ENCODE peak calls at places on chromosome 3, in eight cellular contexts. B is stomach, L is cardiac muscle cell, E is HepG2, M is coronary artery, Z is HCT116, V is AG04450, U is H1. F is an unnamed sample.

GRCh38 chr3:186519021-186519658 is 25.0 kb downstream of the CRYGS start:
- DNase-seq in L (no peak), Z (no peak), B (no peak), V (no peak), E (no peak), M (no peak), U (no peak), F (no peak)

GRCh38 chr3:30578479-30578878 is 27.9 kb upstream of the TGFBR2 start:
- DNase-seq in Z (no peak), V (peak), U (no peak), L (peak), E (peak), B (no peak), M (no peak), F (peak)

GRCh38 chr3:53109190-53109589 is 21.0 kb downstream of the RFT1 start:
- DNase-seq in L (peak), V (peak), E (no peak), U (no peak), B (no peak), M (no peak), Z (no peak), F (no peak)

GRCh38 chr3:134387293-134387692 is 13.0 kb upstream of the AMOTL2 start:
- DNase-seq in E (no peak), L (no peak), B (no peak), Z (no peak), M (no peak), U (no peak), V (no peak), F (no peak)

GRCh38 chr3:41418961-41419691 is 219.8 kb downstream of the CTNNB1 start:
- DNase-seq in B (no peak), V (peak), E (peak), U (no peak), M (no peak), L (peak), Z (peak), F (no peak)

GRCh38 chr3:171907761-171908160 is 64.6 kb downstream of the TMEM212 start:
- DNase-seq in U (no peak), V (no peak), Z (no peak), M (no peak), L (no peak), E (peak), B (no peak), F (no peak)

GRCh38 chr3:167750273-167750971 is 14.9 kb downstream of the SERPINI1 start:
- DNase-seq in L (no peak), M (no peak), U (no peak), Z (no peak), B (no peak), V (no peak), E (no peak), F (peak)

GRCh38 chr3:9037113-9037715 is 73.9 kb upstream of the RAD18 start:
- DNase-seq in V (no peak), E (no peak), B (no peak), U (no peak), Z (no peak), L (no peak), M (no peak), F (no peak)

GRCh38 chr3:133578548-133579191 is 5.2 kb downstream of the CDV3 start:
- DNase-seq in Z (peak), L (peak), M (no peak), E (peak), B (no peak), V (no peak), U (no peak), F (peak)

GRCh38 chr3:45955017-45955647 is 11.9 kb downstream of the CXCR6 start:
- DNase-seq in V (no peak), L (no peak), B (no peak), E (no peak), M (no peak), U (no peak), Z (no peak), F (no peak)

GRCh38 chr3:99845335-99845734 is 27.7 kb downstream of the CMSS1 start:
- DNase-seq in B (no peak), M (no peak), U (no peak), V (no peak), L (no peak), E (no peak), Z (no peak), F (no peak)

GRCh38 chr3:140844072-140844471 is 97.6 kb upstream of the SLC25A36 start:
- DNase-seq in Z (no peak), L (no peak), M (no peak), E (no peak), V (no peak), U (no peak), B (no peak), F (no peak)

GRCh38 chr3:129429080-129429451 is 630 bp upstream of the EFCAB12 start:
- DNase-seq in B (no peak), U (no peak), V (no peak), Z (no peak), M (no peak), L (no peak), E (no peak), F (no peak)

GRCh38 chr3:190435618-190436017 is 14.1 kb downstream of the TMEM207 start:
- DNase-seq in E (no peak), B (no peak), U (no peak), Z (no peak), V (no peak), M (no peak), L (no peak), F (no peak)

GRCh38 chr3:94183551-94183950 is 120.7 kb downstream of the NSUN3 start:
- DNase-seq in B (no peak), U (no peak), Z (no peak), E (no peak), V (no peak), L (no peak), M (no peak), F (no peak)

GRCh38 chr3:9879830-9880549 is at the start of gene CIDEC:
- DNase-seq in V (no peak), M (no peak), Z (no peak), L (no peak), U (no peak), E (no peak), B (no peak), F (no peak)

GRCh38 chr3:41462103-41462691 is 262.9 kb downstream of the CTNNB1 start:
- DNase-seq in B (no peak), E (no peak), M (no peak), L (peak), U (no peak), V (no peak), Z (no peak), F (peak)

GRCh38 chr3:9402410-9403228 is 5.2 kb downstream of the SETD5 start:
- DNase-seq in L (peak), E (peak), M (no peak), U (peak), Z (no peak), B (peak), V (no peak), F (peak)

GRCh38 chr3:194306109-194306686 is 44.9 kb downstream of the CPN2 start:
- DNase-seq in U (no peak), Z (no peak), B (no peak), V (no peak), E (no peak), L (no peak), M (no peak), F (no peak)

GRCh38 chr3:47512416-47513124 is 942 bp downstream of the ELP6 start:
- DNase-seq in V (no peak), Z (no peak), M (no peak), B (no peak), E (no peak), U (no peak), L (peak), F (peak)

GRCh38 chr3:127610105-127610504 is 11.9 kb downstream of the MCM2 start:
- DNase-seq in L (no peak), M (no peak), V (no peak), B (no peak), E (no peak), U (no peak), Z (no peak), F (no peak)

GRCh38 chr3:170499562-170500156 is 81.0 kb downstream of the CLDN11 start:
- DNase-seq in U (no peak), E (peak), M (no peak), B (peak), L (peak), Z (peak), V (peak), F (peak)

GRCh38 chr3:45078910-45079522 is 52.9 kb downstream of the CLEC3B start:
- DNase-seq in V (no peak), M (no peak), L (peak), Z (peak), E (no peak), U (no peak), B (peak), F (peak)

GRCh38 chr3:172646439-172647015 is 64.3 kb downstream of the NCEH1 start:
- DNase-seq in M (no peak), U (no peak), B (no peak), Z (no peak), E (no peak), L (peak), V (no peak), F (no peak)

GRCh38 chr3:173584093-173584833 is 186.7 kb downstream of the NLGN1 start:
- DNase-seq in M (no peak), E (no peak), B (no peak), L (peak), Z (peak), V (no peak), U (peak), F (no peak)

DNA sequence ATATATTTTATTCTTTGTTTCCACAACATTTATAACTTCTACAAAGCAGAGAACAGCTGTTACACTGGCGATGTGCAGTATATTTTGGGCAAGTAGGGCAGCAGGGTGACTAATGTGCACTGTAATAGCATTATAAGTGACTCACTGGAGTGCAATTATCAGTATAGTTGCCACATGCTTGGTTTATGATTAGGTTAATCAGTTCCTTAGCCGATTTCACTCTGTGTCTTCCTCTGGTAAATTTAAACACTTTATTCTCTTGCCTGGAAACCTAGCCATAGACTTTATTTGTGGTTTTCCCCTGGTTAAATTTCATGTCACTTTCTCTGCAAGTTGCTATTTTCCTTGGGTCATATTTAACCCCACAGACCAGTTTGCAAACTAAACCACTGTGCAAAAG is 690.1 kb upstream of the DPPA4 start:
- DNase-seq in E (no peak), U (no peak), L (peak), B (no peak), V (peak), M (no peak), Z (peak), F (peak)
- H3K27ac ChIP-seq in E (no peak), U (no peak), L (no peak), B (no peak), V (no peak), M (no peak), Z (no peak), F (no peak)

DNA sequence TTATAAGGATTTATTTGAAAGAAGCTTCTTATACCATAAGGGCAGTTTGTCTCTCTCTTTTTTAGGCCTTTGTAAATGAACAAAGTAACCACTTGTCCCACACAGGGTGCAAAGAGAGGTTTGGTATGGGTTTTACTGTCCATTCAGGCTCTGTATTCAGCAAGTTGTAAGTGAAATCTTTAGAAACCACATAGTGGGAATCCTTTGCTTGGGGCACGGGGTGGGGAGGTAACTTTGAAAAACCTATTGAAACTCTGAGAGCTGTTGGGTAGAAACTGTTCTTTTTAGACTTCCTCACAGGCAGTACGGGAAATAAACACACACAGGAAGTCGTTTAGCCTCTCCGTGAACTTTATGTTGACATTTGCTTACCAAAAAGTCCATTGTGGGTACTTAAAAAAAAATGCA is 109.3 kb upstream of the RBMS3 start:
- DNase-seq in M (no peak), V (no peak), L (peak), B (no peak), Z (no peak), U (no peak), E (no peak), F (peak)
- H3K27ac ChIP-seq in M (no peak), V (no peak), L (no peak), B (peak), Z (no peak), U (no peak), E (no peak), F (peak)

DNA sequence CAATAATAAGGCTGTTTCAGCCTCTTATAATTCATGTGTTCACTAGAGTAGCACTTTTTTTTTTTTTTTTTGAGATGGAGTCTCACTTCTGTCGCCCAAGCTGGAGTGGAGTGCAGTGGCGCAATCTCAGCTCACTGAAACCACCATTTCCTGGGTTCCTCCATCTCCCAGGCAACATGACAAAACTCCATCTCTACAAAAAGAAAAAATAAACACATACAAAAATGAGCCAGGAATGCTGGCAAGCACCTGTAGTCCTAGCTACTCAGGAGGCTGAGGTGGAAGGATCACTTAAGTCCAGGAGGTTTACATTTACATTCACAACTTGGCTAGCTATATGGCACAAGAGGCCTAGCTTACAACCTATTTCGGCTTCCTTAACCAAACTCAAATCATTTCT is 6.8 kb downstream of the USP4 start:
- DNase-seq in Z (no peak), B (no peak), M (no peak), U (no peak), L (peak), V (no peak), E (no peak), F (no peak)
- H3K27ac ChIP-seq in Z (no peak), B (no peak), M (no peak), U (no peak), L (no peak), V (no peak), E (no peak), F (no peak)

GRCh38 chr3:107206945-107207344 is 170.3 kb upstream of the CCDC54 start:
- DNase-seq in U (no peak), L (no peak), V (no peak), M (no peak), B (no peak), Z (no peak), E (no peak), F (no peak)

GRCh38 chr3:107201146-107201545 is 176.1 kb upstream of the CCDC54 start:
- DNase-seq in Z (no peak), M (no peak), E (no peak), B (no peak), U (no peak), L (no peak), V (no peak), F (no peak)

GRCh38 chr3:107206141-107206540 is 171.1 kb upstream of the CCDC54 start:
- DNase-seq in B (no peak), Z (peak), L (peak), V (no peak), M (no peak), U (no peak), E (peak), F (peak)

GRCh38 chr3:107205354-107205753 is 171.9 kb upstream of the CCDC54 start:
- DNase-seq in B (no peak), M (no peak), U (no peak), V (no peak), L (no peak), Z (no peak), E (no peak), F (no peak)

DNA sequence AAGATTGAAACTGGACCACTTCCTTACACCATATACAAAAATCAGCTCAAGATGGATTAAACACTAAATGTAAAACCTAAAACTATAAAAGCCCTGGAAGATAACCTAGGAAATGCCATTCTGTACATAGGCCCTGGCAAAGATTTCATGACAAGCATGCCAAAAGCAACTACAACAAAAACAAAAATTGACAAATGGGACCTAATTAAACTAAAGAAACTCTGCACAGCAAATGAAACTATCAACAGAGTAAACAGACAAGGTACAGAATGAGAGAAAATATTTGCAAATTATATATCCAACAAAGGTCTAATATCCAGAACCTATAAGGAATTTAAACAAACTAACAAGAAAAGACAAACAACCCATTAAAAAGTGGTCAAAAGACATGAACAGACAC is 173.1 kb upstream of the CCDC54 start:
- DNase-seq in U (no peak), L (no peak), M (no peak), Z (no peak), B (no peak), V (no peak), E (no peak), F (no peak)
- H3K27ac ChIP-seq in U (no peak), L (no peak), M (no peak), Z (no peak), B (no peak), V (no peak), E (no peak), F (no peak)

DNA sequence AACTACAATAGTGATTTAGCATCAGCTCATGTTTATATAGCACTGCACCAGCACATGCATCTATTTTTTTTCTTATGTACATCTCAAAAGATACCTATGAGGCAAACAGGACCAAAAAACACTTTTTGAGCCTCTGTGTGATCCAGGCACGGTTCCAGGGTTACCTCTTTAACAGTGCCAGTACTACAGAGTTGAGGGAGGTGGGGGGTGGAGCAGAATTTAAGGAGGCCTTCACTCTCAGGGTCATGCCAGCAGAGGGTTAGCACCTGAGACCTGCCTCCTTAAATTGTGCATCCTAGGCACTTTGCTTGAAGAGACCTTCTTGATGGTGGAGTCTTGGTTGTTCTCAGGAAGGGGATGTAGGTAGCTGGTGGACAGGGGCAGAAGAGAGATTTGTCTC is 150.3 kb upstream of the TBL1XR1 start:
- DNase-seq in B (no peak), V (no peak), M (no peak), Z (no peak), U (peak), L (no peak), E (no peak), F (no peak)
- H3K27ac ChIP-seq in B (no peak), V (no peak), M (no peak), Z (no peak), U (no peak), L (no peak), E (no peak), F (no peak)

F was measured in small intestine.